ENCODE peak calls at places on chromosomes 12 and 14, in five cellular contexts. One of them, this sample, is unnamed.

GRCh38 chr12:131621701-131622421 is 89.0 kb upstream of the SFSWAP start:
- DNase-seq in erythroblast: no peak
- DNase-seq in NCI-H748 treated with DMSO at 0.1 percent for 48 hours: no peak
- DNase-seq in left ventricle myocardium inferior: no peak
- DNase-seq in colonic mucosa: no peak
- DNase-seq in this sample: no peak

GRCh38 chr12:8953773-8954402 is 4.4 kb upstream of the M6PR start:
- DNase-seq in NCI-H748 treated with DMSO at 0.1 percent for 48 hours: no peak
- DNase-seq in left ventricle myocardium inferior: no peak
- DNase-seq in erythroblast: no peak
- DNase-seq in colonic mucosa: no peak
- DNase-seq in this sample: no peak

GRCh38 chr12:50363141-50363540 is 33.3 kb downstream of the FAM186A start:
- DNase-seq in NCI-H748 treated with DMSO at 0.1 percent for 48 hours: no peak
- DNase-seq in colonic mucosa: no peak
- DNase-seq in erythroblast: no peak
- DNase-seq in left ventricle myocardium inferior: no peak
- DNase-seq in this sample: no peak

GRCh38 chr12:90896164-90896563 is 58.8 kb downstream of the CCER1 start:
- DNase-seq in NCI-H748 treated with DMSO at 0.1 percent for 48 hours: no peak
- DNase-seq in erythroblast: no peak
- DNase-seq in colonic mucosa: no peak
- DNase-seq in left ventricle myocardium inferior: no peak
- DNase-seq in this sample: no peak

GRCh38 chr14:100297320-100298300 is 8.6 kb downstream of the SLC25A29 start:
- DNase-seq in erythroblast: no peak
- DNase-seq in left ventricle myocardium inferior: peak
- DNase-seq in NCI-H748 treated with DMSO at 0.1 percent for 48 hours: no peak
- DNase-seq in colonic mucosa: peak
- DNase-seq in this sample: no peak

GRCh38 chr12:68530965-68531364 is 79.7 kb upstream of the RAP1B start:
- DNase-seq in left ventricle myocardium inferior: no peak
- DNase-seq in NCI-H748 treated with DMSO at 0.1 percent for 48 hours: no peak
- DNase-seq in erythroblast: no peak
- DNase-seq in colonic mucosa: no peak
- DNase-seq in this sample: no peak

GRCh38 chr14:24956104-24956503 is 93.8 kb downstream of the STXBP6 start:
- DNase-seq in left ventricle myocardium inferior: no peak
- DNase-seq in NCI-H748 treated with DMSO at 0.1 percent for 48 hours: no peak
- DNase-seq in erythroblast: no peak
- DNase-seq in colonic mucosa: no peak
- DNase-seq in this sample: no peak

GRCh38 chr14:96858643-96859042 is 61.5 kb downstream of the VRK1 start:
- DNase-seq in left ventricle myocardium inferior: no peak
- DNase-seq in erythroblast: no peak
- DNase-seq in colonic mucosa: no peak
- DNase-seq in NCI-H748 treated with DMSO at 0.1 percent for 48 hours: no peak
- DNase-seq in this sample: no peak

GRCh38 chr12:77685112-77685511 is 145.6 kb upstream of the NAV3 start:
- DNase-seq in left ventricle myocardium inferior: no peak
- DNase-seq in colonic mucosa: peak
- DNase-seq in NCI-H748 treated with DMSO at 0.1 percent for 48 hours: peak
- DNase-seq in erythroblast: peak
- DNase-seq in this sample: peak

GRCh38 chr12:100868487-100868886 is 73.9 kb downstream of the ANO4 start:
- DNase-seq in colonic mucosa: no peak
- DNase-seq in NCI-H748 treated with DMSO at 0.1 percent for 48 hours: no peak
- DNase-seq in erythroblast: no peak
- DNase-seq in left ventricle myocardium inferior: no peak
- DNase-seq in this sample: no peak

GRCh38 chr12:40971911-40972310 is 216.2 kb upstream of the PDZRN4 start:
- DNase-seq in erythroblast: no peak
- DNase-seq in left ventricle myocardium inferior: no peak
- DNase-seq in NCI-H748 treated with DMSO at 0.1 percent for 48 hours: no peak
- DNase-seq in colonic mucosa: no peak
- DNase-seq in this sample: no peak

GRCh38 chr14:96783306-96784224 is 13.6 kb upstream of the VRK1 start:
- DNase-seq in NCI-H748 treated with DMSO at 0.1 percent for 48 hours: no peak
- DNase-seq in colonic mucosa: no peak
- DNase-seq in left ventricle myocardium inferior: no peak
- DNase-seq in erythroblast: no peak
- DNase-seq in this sample: no peak